ENCODE peak calls at places on chromosome 4, in five cellular contexts. W, H, T, N and R are unnamed samples.

GRCh38 chr4:154078504-154079350 is 289.8 kb upstream of the SFRP2 start:
- DNase-seq in W (no peak), T (no peak), H (no peak), N (no peak), R (no peak)

GRCh38 chr4:56469489-56470210 is 2.2 kb downstream of the SRP72 start:
- DNase-seq in H (no peak), N (no peak), T (peak), W (no peak), R (no peak)

GRCh38 chr4:139761461-139761860 is 95.8 kb downstream of the MGST2 start:
- DNase-seq in T (peak), H (no peak), N (no peak), W (no peak), R (no peak)

GRCh38 chr4:6251365-6251764 is 18.3 kb upstream of the WFS1 start:
- DNase-seq in W (no peak), H (no peak), N (no peak), T (no peak), R (no peak)

GRCh38 chr4:70183168-70183939 is 12.2 kb upstream of the ODAM start:
- DNase-seq in H (no peak), N (no peak), T (peak), W (peak), R (peak)

GRCh38 chr4:81504685-81505598 is 33.2 kb upstream of the RASGEF1B start:
- DNase-seq in W (no peak), H (no peak), N (no peak), T (no peak), R (no peak)

GRCh38 chr4:94653984-94654609 is 103.7 kb upstream of the BMPR1B start:
- DNase-seq in H (no peak), W (no peak), T (no peak), N (no peak), R (no peak)

GRCh38 chr4:110480031-110480549 is 4.1 kb downstream of the ENPEP start:
- DNase-seq in W (no peak), H (no peak), T (peak), N (no peak), R (peak)

GRCh38 chr4:177380730-177381287 is 61.4 kb downstream of the AGA start:
- DNase-seq in W (no peak), T (peak), N (no peak), H (no peak), R (peak)

GRCh38 chr4:112952301-112952700 is 97.2 kb upstream of the ANK2 start:
- DNase-seq in W (no peak), N (no peak), H (no peak), T (no peak), R (no peak)

GRCh38 chr4:101199507-101200285 is 147.6 kb downstream of the PPP3CA start:
- DNase-seq in T (peak), W (no peak), N (no peak), H (no peak), R (no peak)

GRCh38 chr4:3062466-3062865 is 11.9 kb downstream of the HTT-AS start:
- DNase-seq in N (no peak), T (peak), H (no peak), W (no peak), R (no peak)

GRCh38 chr4:141132689-141133145 is 552 bp downstream of the RNF150 start:
- DNase-seq in N (peak), T (peak), H (peak), W (peak), R (peak)